ENCODE peak calls at places on chromosomes 5 and 9, in ten cellular contexts. C is CD8-positive, alpha-beta T cell; D is OCI-LY7; R is heart right ventricle; T is right atrium auricular region; P is stomach; K is Panc1; G is IMR-90; H is astrocyte; Y is uterus. V is an unnamed sample.

GRCh38 chr5:9545959-9546851 is at the start of gene SEMA5A:
- DNase-seq in D (no peak), Y (peak), C (peak), H (peak), G (peak), P (peak), T (no peak), R (peak), K (no peak), V (peak)

GRCh38 chr9:82080265-82080664 is 91.7 kb downstream of the SPATA31D1 start:
- DNase-seq in P (no peak), K (no peak), H (no peak), C (no peak), T (no peak), R (no peak), D (peak), Y (no peak), G (no peak), V (no peak)

GRCh38 chr9:385818-386398 is 171.2 kb downstream of the DOCK8 start:
- DNase-seq in P (peak), H (peak), T (peak), Y (peak), C (no peak), D (peak), R (no peak), K (peak), G (peak), V (no peak)

GRCh38 chr5:6576861-6577501 is 55.9 kb downstream of the NSUN2 start:
- DNase-seq in P (no peak), G (peak), T (peak), H (peak), C (no peak), D (peak), R (no peak), Y (no peak), K (peak), V (no peak)

GRCh38 chr5:145203193-145203592 is 631.9 kb downstream of the PRELID2 start:
- DNase-seq in R (no peak), D (no peak), H (no peak), Y (no peak), G (peak), K (no peak), T (no peak), P (no peak), C (no peak), V (no peak)

GRCh38 chr9:81408951-81409350 is 280.4 kb downstream of the TLE1 start:
- DNase-seq in Y (no peak), P (no peak), D (no peak), C (no peak), R (no peak), T (no peak), K (no peak), H (no peak), G (no peak), V (no peak)

GRCh38 chr9:21852751-21853150 is 50.3 kb downstream of the MTAP start:
- DNase-seq in R (no peak), P (no peak), D (no peak), K (no peak), G (no peak), H (no peak), T (no peak), Y (no peak), C (no peak), V (no peak)

GRCh38 chr5:166962470-166962869 is 1329.0 kb upstream of the WWC1 start:
- DNase-seq in D (no peak), T (no peak), Y (no peak), G (no peak), R (no peak), P (no peak), C (no peak), H (no peak), K (no peak), V (no peak)

GRCh38 chr9:86443992-86444391 is 89.8 kb upstream of the TUT7 start:
- DNase-seq in K (no peak), P (no peak), H (no peak), Y (no peak), C (no peak), R (no peak), G (no peak), D (no peak), T (no peak), V (no peak)

GRCh38 chr5:170305016-170305645 is 7.6 kb upstream of the LCP2 start:
- DNase-seq in H (no peak), D (no peak), T (no peak), K (no peak), P (no peak), Y (no peak), R (no peak), G (no peak), C (no peak), V (no peak)
- H3K27ac ChIP-seq in H (no peak), D (no peak), T (peak), K (no peak), P (no peak), Y (peak), R (peak), G (no peak), C (no peak), V (no peak)

DNA sequence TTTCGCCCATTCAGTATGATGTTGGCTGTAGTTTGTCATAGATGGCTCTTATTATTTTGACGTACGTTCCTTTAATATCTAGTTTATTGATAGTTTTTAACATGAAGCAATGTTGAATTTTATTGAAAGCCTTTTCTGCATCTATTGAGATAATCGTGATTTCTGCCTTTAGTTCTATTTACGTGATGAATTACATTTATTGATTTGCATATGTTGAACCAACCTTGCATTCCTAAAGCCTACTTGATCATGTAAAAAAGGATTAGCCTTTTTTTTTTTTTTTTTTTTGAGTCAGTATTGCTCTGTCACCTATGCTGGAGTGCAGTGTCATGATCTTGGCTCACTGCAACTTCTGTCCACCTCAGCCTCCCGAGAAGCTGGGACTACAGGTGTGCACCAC is 25.1 kb downstream of the ITK start:
- DNase-seq in Y (no peak), C (no peak), R (no peak), P (no peak), D (no peak), G (no peak), K (no peak), H (no peak), T (no peak), V (no peak)
- TF ChIP-seq CTCF in Y (no peak), C (no peak), R (no peak), P (no peak), D (no peak), G (no peak), K (no peak), H (no peak), T (no peak), V (no peak)

GRCh38 chr5:53109041-53109435 is 519 bp downstream of the MOCS2 start:
- DNase-seq in Y (no peak), H (no peak), C (no peak), K (no peak), D (peak), R (no peak), P (no peak), G (no peak), T (no peak), V (no peak)
- H3K27ac ChIP-seq in Y (peak), H (peak), C (peak), K (peak), D (no peak), R (peak), P (peak), G (no peak), T (peak), V (peak)

DNA sequence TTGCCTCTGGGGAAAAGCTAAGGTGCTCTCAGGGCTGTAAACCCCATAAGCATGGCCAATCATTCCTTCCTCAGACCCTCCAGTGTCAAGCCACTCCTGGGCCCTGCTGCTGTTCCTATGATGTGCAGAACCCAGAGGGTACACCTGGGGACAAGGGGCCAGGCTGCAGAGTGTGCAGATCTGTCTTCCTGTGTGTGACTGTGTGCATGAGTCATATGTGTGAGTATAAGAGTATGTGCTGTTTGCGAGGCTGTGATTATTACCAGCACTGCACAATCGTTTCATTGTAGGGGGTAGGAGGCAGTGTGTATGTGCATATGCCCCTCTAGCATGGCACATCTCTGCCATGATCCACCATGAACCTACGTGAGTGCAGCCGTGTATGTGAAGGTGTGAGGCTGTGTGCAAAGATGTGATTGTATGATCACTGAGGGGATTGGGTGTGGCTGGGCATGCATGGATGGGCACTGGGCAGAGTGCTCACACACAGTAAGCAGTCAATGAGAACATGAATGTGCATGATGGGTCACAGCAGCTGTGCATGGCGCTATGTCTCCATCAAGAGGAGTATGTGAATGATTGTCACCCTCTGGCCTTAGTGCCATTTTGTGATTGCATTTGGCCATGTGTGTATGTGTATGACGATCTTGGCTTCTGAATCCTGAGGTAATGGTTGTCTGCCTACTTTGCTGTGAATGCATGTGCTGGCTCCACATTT is 2.4 kb upstream of the OR1K1 start:
- DNase-seq in D (no peak), P (no peak), G (peak), R (no peak), H (no peak), K (no peak), C (no peak), Y (no peak), T (peak), V (no peak)
- TF ChIP-seq CTCF in D (no peak), P (no peak), G (no peak), R (no peak), H (no peak), K (no peak), C (no peak), Y (no peak), T (no peak), V (no peak)